ENCODE peak calls at places on chromosome 11, in nine cellular contexts. K is BJ, C is heart left ventricle, R is uterus, B is brain microvascular endothelial cell, I is fibroblast of pulmonary artery, F is mammary epithelial cell, U is A549, J is cardiac fibroblast. X is an unnamed sample.

GRCh38 chr11:64084962-64085710 is 49.4 kb downstream of the FLRT1 start:
- DNase-seq in K (no peak), C (no peak), R (no peak), B (no peak), I (no peak), F (no peak), U (peak), J (no peak), X (no peak)

GRCh38 chr11:135027461-135027860 is 615.4 kb upstream of the B3GAT1 start:
- DNase-seq in K (no peak), C (no peak), R (no peak), B (peak), I (peak), F (peak), U (no peak), J (peak), X (no peak)

GRCh38 chr11:84812351-84813083 is 814.6 kb downstream of the DLG2 start:
- DNase-seq in K (no peak), C (no peak), R (no peak), B (peak), I (no peak), F (no peak), U (no peak), J (peak), X (peak)

GRCh38 chr11:94128746-94129504 is at the start of gene PANX1:
- DNase-seq in K (peak), C (peak), R (peak), B (peak), I (peak), F (peak), U (peak), J (peak), X (peak)

GRCh38 chr11:31640611-31641010 is 131.0 kb downstream of the ELP4 start:
- DNase-seq in K (no peak), C (no peak), R (no peak), B (no peak), I (no peak), F (no peak), U (no peak), J (no peak), X (no peak)

GRCh38 chr11:83092488-83093384 is 21.0 kb upstream of the RAB30 start:
- DNase-seq in K (no peak), C (no peak), R (peak), B (no peak), I (no peak), F (peak), U (peak), J (peak), X (no peak)

GRCh38 chr11:77082838-77083552 is 16.2 kb downstream of the CAPN5 start:
- DNase-seq in K (no peak), C (peak), R (no peak), B (peak), I (peak), F (no peak), U (no peak), J (peak), X (no peak)

GRCh38 chr11:5136246-5136645 is 1.9 kb downstream of the OR52A5 start:
- DNase-seq in K (no peak), C (no peak), R (no peak), B (no peak), I (no peak), F (no peak), U (no peak), J (no peak), X (no peak)

GRCh38 chr11:128772814-128773213 is 78.9 kb downstream of the FLI1 start:
- DNase-seq in K (no peak), C (peak), R (peak), B (no peak), I (no peak), F (no peak), U (no peak), J (no peak), X (no peak)

GRCh38 chr11:12212181-12212820 is 101.9 kb downstream of the MICAL2 start:
- DNase-seq in K (no peak), C (no peak), R (no peak), B (no peak), I (no peak), F (no peak), U (no peak), J (no peak), X (no peak)

GRCh38 chr11:115085461-115086220 is 407.3 kb downstream of the NXPE2 start:
- DNase-seq in K (no peak), C (no peak), R (no peak), B (no peak), I (no peak), F (no peak), U (no peak), J (no peak), X (no peak)

GRCh38 chr11:11821899-11822298 is 19.9 kb upstream of the USP47 start:
- DNase-seq in K (no peak), C (no peak), R (no peak), B (no peak), I (no peak), F (no peak), U (no peak), J (no peak), X (no peak)

GRCh38 chr11:57900315-57900714 is 123.4 kb upstream of the OR9Q1 start:
- DNase-seq in K (no peak), C (no peak), R (no peak), B (no peak), I (no peak), F (peak), U (peak), J (no peak), X (no peak)

GRCh38 chr11:75615709-75616108 is 53.1 kb downstream of the MAP6 start:
- DNase-seq in K (no peak), C (no peak), R (no peak), B (no peak), I (no peak), F (no peak), U (no peak), J (no peak), X (no peak)

GRCh38 chr11:11805228-11805627 is 36.5 kb upstream of the USP47 start:
- DNase-seq in K (no peak), C (no peak), R (no peak), B (no peak), I (no peak), F (no peak), U (no peak), J (no peak), X (no peak)

GRCh38 chr11:122210378-122210995 is 94.5 kb upstream of the BLID start:
- DNase-seq in K (no peak), C (no peak), R (no peak), B (no peak), I (no peak), F (no peak), U (no peak), J (no peak), X (no peak)

GRCh38 chr11:6474806-6475500 is 1.2 kb upstream of the TRIM3 start:
- DNase-seq in K (no peak), C (no peak), R (no peak), B (no peak), I (no peak), F (no peak), U (no peak), J (no peak), X (no peak)
- H3K4me3 ChIP-seq in K (no peak), C (peak), R (no peak), B (peak), I (no peak), F (peak), U (no peak), J (no peak), X (peak)

GRCh38 chr11:131866535-131867400 is 496.4 kb downstream of the NTM start:
- DNase-seq in K (no peak), C (no peak), R (no peak), B (no peak), I (no peak), F (no peak), U (no peak), J (no peak), X (no peak)
- TF ChIP-seq CTCF in K (no peak), C (no peak), R (no peak), B (peak), I (peak), F (peak), U (no peak), J (no peak), X (peak)

GRCh38 chr11:17720796-17721171 is 1.4 kb downstream of the MYOD1 start:
- DNase-seq in K (no peak), C (no peak), R (no peak), B (no peak), I (no peak), F (no peak), U (no peak), J (no peak), X (no peak)

GRCh38 chr11:17719028-17719939 is at the start of gene MYOD1:
- DNase-seq in K (no peak), C (no peak), R (no peak), B (no peak), I (no peak), F (no peak), U (peak), J (peak), X (no peak)

GRCh38 chr11:17721242-17721999 is 2.0 kb downstream of the MYOD1 start:
- DNase-seq in K (no peak), C (no peak), R (no peak), B (no peak), I (no peak), F (no peak), U (no peak), J (no peak), X (no peak)

GRCh38 chr11:17718510-17718962 is 835 bp upstream of the MYOD1 start:
- DNase-seq in K (no peak), C (no peak), R (no peak), B (no peak), I (no peak), F (no peak), U (no peak), J (no peak), X (no peak)

GRCh38 chr11:17719940-17720795 is 797 bp downstream of the MYOD1 start:
- DNase-seq in K (no peak), C (no peak), R (no peak), B (no peak), I (peak), F (no peak), U (peak), J (peak), X (no peak)
- H3K4me3 ChIP-seq in K (no peak), C (no peak), R (no peak), B (no peak), I (no peak), F (no peak), U (peak), J (no peak), X (no peak)

GRCh38 chr11:1573847-1574255 is 1.8 kb upstream of the DUSP8 start:
- DNase-seq in K (no peak), C (no peak), R (peak), B (no peak), I (no peak), F (peak), U (peak), J (no peak), X (no peak)

GRCh38 chr11:1573077-1573846 is 1.2 kb upstream of the DUSP8 start:
- DNase-seq in K (no peak), C (no peak), R (no peak), B (no peak), I (no peak), F (no peak), U (peak), J (no peak), X (no peak)

GRCh38 chr11:1576825-1577224 is 4.8 kb upstream of the DUSP8 start:
- DNase-seq in K (no peak), C (no peak), R (no peak), B (no peak), I (no peak), F (peak), U (no peak), J (no peak), X (no peak)

GRCh38 chr11:1572200-1573076 is at the start of gene DUSP8:
- DNase-seq in K (no peak), C (peak), R (peak), B (peak), I (peak), F (peak), U (peak), J (peak), X (no peak)

DNA sequence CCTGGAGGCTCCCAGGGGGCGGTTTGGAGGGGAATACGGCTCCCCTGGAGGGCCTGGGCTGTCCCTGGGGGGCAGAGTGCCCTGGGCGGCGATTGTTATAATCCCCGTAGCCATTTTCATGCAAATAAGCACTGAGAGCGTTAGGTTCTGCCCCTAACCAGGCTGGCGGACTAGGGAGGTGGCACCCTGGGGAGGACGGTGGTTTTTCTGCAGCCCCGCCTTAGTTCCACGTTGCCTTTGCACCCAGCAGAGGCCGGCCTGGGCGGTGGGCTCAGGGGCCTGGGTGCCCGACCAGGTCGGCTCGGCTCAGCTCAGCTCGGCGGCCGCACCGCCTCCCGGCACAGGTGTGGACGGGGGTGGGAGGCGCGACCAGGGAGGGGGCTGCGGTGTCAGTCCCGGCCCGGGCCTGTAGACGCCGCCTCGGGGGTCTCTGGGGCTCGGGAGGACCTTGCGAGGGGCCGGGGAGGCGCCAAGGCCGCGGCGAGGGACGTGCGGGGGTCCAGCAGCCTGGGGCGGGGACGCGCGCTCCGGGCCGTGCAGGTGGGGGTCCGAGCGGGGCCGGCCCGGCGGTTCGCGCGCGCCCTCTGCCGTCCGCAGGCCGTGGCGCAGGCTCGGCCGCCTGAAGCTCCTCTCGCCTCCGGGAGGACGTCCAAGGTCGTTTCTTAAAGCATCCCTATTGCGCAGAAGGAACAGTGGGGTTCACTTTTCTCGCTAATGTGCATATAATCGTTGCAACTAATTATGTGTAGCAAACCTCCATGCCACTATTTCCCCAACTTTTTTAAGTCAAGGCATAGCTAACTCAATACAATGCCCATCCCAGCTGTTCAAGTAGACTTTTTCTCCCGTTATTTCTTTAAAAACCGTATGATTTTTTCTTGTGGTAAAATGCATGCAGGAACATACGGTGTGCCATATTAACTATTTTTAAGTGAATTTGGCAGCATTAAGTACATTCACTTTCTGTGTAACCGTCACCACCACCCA is 2.5 kb upstream of the DUSP8 start:
- DNase-seq in K (no peak), C (peak), R (peak), B (no peak), I (peak), F (peak), U (peak), J (peak), X (no peak)
- TF ChIP-seq CTCF in K (peak), C (peak), R (peak), B (peak), I (peak), F (peak), U (peak), J (peak), X (peak)

DNA sequence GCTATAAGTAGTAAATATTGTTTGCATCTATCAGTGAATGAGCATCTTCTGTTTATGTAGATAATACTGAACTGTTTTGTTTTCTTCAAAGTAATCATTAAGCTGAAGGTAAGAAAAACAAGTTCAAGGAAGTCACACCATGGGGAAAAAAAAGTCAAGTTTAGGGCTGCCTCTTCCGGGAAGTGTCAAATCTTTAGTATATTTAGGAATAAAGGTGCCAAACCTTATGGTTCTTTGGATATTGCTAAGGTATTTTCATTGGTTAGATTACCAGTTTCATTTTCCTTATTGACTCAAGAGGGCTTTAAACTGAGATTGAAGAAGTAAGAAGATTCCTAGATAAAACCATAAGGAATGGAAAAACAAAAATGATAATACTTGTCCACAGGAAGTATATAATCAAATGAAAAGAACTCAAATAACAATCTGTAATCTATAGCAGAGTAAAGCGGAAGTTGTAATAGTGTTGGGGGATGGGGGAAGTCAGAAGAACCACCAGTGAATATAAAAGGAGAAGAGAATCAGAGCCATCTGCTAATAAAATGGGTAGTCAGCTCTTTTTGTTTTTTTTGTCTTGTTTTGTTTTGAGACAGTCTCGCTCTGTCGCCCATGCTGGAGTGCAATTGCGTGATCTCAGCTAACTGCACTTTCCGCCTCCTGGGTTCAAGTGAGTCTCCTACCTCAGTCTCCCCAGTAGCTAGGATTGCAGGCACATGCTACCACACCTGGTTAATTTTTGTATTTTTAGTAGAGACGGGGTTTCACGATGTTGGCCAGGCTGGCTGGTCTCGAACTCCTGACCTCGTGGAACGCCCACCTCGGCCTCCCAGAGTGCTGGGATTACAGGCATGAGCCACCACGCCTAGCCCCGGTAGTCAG is 2.3 kb downstream of the ATM start:
- DNase-seq in K (no peak), C (no peak), R (no peak), B (no peak), I (no peak), F (no peak), U (no peak), J (no peak), X (no peak)
- H3K4me3 ChIP-seq in K (no peak), C (peak), R (no peak), B (no peak), I (peak), F (peak), U (no peak), J (no peak), X (peak)

GRCh38 chr11:119094816-119095065 is 6.9 kb downstream of the DPAGT1 start:
- DNase-seq in K (no peak), C (peak), R (peak), B (peak), I (peak), F (peak), U (no peak), J (peak), X (no peak)
- TF ChIP-seq CTCF in K (peak), C (peak), R (peak), B (peak), I (peak), F (peak), U (peak), J (peak), X (peak)

GRCh38 chr11:109425554-109425953 is 3.6 kb downstream of the C11orf87 start:
- DNase-seq in K (no peak), C (no peak), R (no peak), B (no peak), I (no peak), F (no peak), U (peak), J (peak), X (no peak)

GRCh38 chr11:109422755-109423113 is 744 bp downstream of the C11orf87 start:
- DNase-seq in K (no peak), C (no peak), R (no peak), B (no peak), I (peak), F (peak), U (no peak), J (peak), X (no peak)

GRCh38 chr11:109424893-109425292 is 2.9 kb downstream of the C11orf87 start:
- DNase-seq in K (no peak), C (no peak), R (no peak), B (no peak), I (no peak), F (peak), U (no peak), J (no peak), X (no peak)

GRCh38 chr11:109423114-109423859 is 1.3 kb downstream of the C11orf87 start:
- DNase-seq in K (no peak), C (no peak), R (no peak), B (peak), I (peak), F (peak), U (no peak), J (peak), X (no peak)

GRCh38 chr11:109423860-109424190 is 1.8 kb downstream of the C11orf87 start:
- DNase-seq in K (no peak), C (no peak), R (no peak), B (no peak), I (no peak), F (no peak), U (no peak), J (no peak), X (no peak)
- H3K4me3 ChIP-seq in K (no peak), C (no peak), R (no peak), B (peak), I (no peak), F (no peak), U (peak), J (no peak), X (no peak)

DNA sequence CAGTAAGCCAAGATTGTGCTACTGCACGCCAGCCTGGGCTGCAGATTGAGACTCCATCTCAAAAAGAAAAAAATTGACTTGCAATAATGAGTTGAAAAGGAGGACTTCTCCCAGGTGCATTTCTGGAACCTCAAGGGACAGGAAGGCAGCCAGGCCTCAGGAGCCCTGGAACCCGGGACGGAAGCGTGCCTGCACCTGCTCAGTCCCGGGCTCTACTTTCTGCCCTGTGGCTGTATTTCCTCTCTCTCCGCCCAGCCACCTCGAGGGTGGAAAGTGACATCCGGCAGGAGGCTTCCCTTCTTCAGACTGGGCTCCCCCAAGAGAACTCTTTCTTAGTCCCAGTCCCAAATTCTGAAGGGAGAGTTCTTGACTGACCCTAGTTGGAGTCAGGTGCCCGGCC is 20.2 kb upstream of the GAL start:
- DNase-seq in K (no peak), C (peak), R (no peak), B (no peak), I (no peak), F (no peak), U (no peak), J (no peak), X (no peak)
- TF ChIP-seq CTCF in K (no peak), C (no peak), R (no peak), B (no peak), I (no peak), F (no peak), U (no peak), J (no peak), X (no peak)

DNA sequence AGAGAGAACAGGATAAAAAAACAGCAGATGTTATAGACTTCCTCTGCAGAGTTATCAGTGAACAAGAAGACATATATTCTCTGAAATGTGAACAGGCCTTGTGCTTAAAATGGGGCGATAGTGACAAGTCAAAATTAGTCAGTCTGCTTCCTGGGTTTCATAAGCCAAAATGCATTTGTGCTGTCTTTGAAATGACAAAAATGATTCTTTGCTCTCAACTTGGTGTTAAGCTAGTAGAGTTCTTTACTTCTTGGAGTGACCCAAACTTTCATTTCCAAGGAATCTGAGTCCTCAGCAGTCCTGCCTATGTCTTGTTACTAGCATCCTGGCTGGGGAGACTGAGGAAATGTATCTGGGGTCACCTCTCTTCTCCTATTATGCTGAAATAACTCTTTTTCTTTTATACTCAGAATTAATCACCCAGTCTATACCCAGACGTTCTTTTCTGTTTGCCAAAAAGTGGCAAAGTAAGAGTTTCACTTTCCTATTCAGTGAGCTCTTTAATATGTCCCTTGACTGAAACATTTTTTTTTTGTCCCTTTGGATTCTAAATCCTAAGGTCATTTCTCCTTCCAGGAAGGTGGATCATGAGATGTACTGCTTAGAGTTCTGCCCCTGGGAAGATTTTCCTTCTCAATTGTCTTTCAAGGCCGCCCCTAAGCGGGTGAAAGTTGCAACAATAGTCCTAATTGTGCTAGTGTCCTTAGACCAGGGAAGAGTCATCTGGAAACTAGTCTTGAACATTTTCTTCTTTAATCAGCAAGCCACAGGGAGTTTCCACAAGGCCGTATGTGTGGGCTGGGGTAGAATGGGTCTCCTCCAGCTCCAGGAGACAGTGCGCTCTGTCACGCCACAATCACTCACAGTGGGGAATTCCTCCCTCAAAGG is 52.9 kb upstream of the RDX start:
- DNase-seq in K (no peak), C (no peak), R (no peak), B (no peak), I (no peak), F (peak), U (no peak), J (no peak), X (no peak)
- H3K4me3 ChIP-seq in K (no peak), C (no peak), R (no peak), B (no peak), I (no peak), F (no peak), U (no peak), J (no peak), X (no peak)

X was measured in HFF-Myc.